ENCODE peak calls at places on chromosome 3, in four cellular contexts. R is pancreas, K is testis, D is PC-3. M is an unnamed sample.

GRCh38 chr3:117263735-117264134 is 554.2 kb downstream of the TUSC7 start:
- DNase-seq in R (no peak), K (no peak), D (no peak), M (no peak)

GRCh38 chr3:111739241-111739952 is 119.7 kb upstream of the PHLDB2 start:
- DNase-seq in R (peak; percentile 63), K (no peak), D (peak; percentile 96), M (no peak)

GRCh38 chr3:75737831-75738493 is 47.4 kb downstream of the ZNF717 start:
- DNase-seq in R (no peak), K (no peak), D (no peak), M (no peak)

GRCh38 chr3:110381992-110382391 is 689.6 kb upstream of the NECTIN3 start:
- DNase-seq in R (no peak), K (no peak), D (peak; percentile 27), M (no peak)

GRCh38 chr3:153641321-153641720 is 479.3 kb downstream of the RAP2B start:
- DNase-seq in R (no peak), K (no peak), D (no peak), M (no peak)

GRCh38 chr3:181253796-181254195 is 264.3 kb upstream of the DNAJC19 start:
- DNase-seq in R (no peak), K (no peak), D (no peak), M (no peak)

GRCh38 chr3:53493997-53494791 is at the start of gene CACNA1D:
- DNase-seq in R (peak; percentile 85), K (peak; percentile 48), D (no peak), M (no peak)

GRCh38 chr3:188631291-188632010 is 477.5 kb downstream of the LPP start:
- DNase-seq in R (no peak), K (no peak), D (peak; percentile 76), M (no peak)

GRCh38 chr3:13518516-13519351 is 30.2 kb upstream of the FBLN2 start:
- DNase-seq in R (peak; percentile 46), K (peak; percentile 83), D (no peak), M (no peak)

DNA sequence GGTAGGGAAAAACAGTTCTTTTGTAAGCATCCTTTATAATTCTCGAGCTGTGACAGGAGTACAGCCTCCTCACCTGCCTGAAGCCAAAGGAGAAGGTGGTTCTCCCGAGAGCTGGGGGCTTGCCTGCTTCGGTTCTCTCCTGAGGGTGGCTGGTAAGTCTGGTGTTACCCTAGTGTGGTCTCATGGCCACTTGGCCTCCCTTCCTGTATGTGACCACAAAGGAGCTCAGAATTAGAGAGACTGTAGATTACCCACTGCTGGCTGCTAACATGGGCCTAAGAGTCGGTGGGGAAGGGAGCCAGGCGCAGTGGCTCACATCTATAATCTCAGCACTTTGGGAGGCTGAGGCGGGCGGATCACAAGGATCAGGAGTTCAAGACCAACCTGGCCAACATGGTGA is 12.6 kb downstream of the PDHB start:
- DNase-seq in R (no peak), K (no peak), D (no peak), M (no peak)
- H3K27ac ChIP-seq in R (no peak overlapping the region), K (no peak overlapping the region), D (peak overlapping the region; percentile 84), M (no peak overlapping the region)

DNA sequence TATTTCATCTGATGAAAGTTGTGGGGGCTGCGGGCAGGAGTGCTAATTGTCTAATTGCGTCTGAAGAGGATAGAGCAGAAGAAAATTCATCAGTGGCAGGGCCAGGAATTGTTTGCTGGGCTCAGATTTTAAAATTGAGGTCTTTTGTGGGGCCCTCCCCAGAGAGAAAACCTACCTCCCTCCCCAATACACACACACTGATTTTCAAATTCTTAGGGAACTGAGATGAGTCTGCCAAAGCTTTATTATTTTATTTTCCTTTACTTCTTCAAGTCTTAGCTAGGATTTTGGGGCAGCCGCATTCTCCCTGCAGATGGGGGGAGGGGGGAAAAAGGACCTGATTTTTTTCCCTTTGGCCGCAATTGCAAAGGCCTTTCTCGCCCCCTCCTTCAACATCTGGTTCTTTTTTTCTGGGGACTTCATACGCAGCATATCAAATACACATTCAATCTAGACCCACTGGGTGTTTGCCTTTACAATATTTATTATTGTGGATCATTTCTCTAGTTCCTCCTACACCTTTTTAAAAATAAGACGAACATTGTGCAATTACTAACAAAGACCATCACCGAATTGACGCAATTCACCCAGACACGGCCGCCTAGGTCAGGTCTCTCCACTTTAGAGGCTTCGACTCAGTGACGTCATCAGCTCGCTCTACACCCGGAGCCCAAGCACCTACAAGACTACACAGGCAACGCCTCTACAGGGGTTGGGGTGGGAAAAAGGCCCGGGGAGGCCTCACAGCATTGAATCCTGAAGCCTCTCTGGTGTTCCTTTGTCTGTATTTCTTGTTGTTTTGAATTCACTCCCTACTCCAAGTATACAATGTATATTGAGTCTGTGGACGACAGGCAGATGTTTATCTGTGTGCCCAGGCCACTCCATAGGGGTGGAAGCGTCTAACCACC is 16.8 kb downstream of the ZIC4 start:
- DNase-seq in R (no peak), K (no peak), D (no peak), M (no peak)
- H3K4me1 ChIP-seq in R (peaks cover 6% of the 10 kb centered on the region), K (peaks cover 4% of the 10 kb centered on the region), D (no peaks in the 10 kb centered on the region), M (no peaks in the 10 kb centered on the region)

DNA sequence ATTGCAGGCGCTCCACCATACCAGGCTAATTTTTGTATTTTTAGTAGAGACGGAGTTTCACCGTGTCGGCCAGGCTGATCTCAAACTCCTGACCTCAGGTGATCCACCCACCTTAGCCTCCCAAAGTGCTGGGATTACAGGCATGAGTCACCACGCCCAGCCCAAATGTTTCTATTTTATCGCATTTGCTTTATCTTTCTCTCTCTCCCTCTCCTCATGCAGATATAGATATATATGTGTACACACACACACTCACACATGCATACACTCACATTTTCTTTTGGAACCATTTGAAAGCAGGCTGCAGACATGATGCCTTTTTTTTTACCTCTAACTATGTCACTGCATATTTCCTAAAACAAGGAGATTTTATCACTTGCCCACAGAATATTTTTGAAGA is 7.3 kb upstream of the MCCC1 start:
- DNase-seq in R (no peak), K (no peak), D (no peak), M (no peak)
- H3K9me3 ChIP-seq in R (no peaks in the 10 kb centered on the region), K (no peaks in the 10 kb centered on the region), D (no peaks in the 10 kb centered on the region), M (no peaks in the 10 kb centered on the region)

GRCh38 chr3:170765419-170766078 is 104.4 kb downstream of the RPL22L1 start:
- DNase-seq in R (no peak), K (no peak), D (no peak), M (no peak)
- H3K27ac ChIP-seq in R (no peak overlapping the region), K (no peak overlapping the region), D (no peak overlapping the region), M (peak overlapping the region; percentile 18)

GRCh38 chr3:18343809-18344208 is 81.3 kb downstream of the SATB1 start:
- DNase-seq in R (no peak), K (no peak), D (no peak), M (no peak)
- H3K4me1 ChIP-seq in R (no peaks in the 10 kb centered on the region), K (no peaks in the 10 kb centered on the region), D (no peaks in the 10 kb centered on the region), M (no peaks in the 10 kb centered on the region)

GRCh38 chr3:31550452-31551251 is 17.9 kb downstream of the STT3B start:
- DNase-seq in R (no peak), K (no peak), D (peak; percentile 64), M (no peak)

GRCh38 chr3:31552103-31552502 is 19.4 kb downstream of the STT3B start:
- DNase-seq in R (no peak), K (no peak), D (no peak), M (no peak)

GRCh38 chr3:31553258-31553657 is 20.5 kb downstream of the STT3B start:
- DNase-seq in R (no peak), K (no peak), D (no peak), M (no peak)

GRCh38 chr3:31559872-31560534 is 27.3 kb downstream of the STT3B start:
- DNase-seq in R (no peak), K (no peak), D (no peak), M (no peak)

DNA sequence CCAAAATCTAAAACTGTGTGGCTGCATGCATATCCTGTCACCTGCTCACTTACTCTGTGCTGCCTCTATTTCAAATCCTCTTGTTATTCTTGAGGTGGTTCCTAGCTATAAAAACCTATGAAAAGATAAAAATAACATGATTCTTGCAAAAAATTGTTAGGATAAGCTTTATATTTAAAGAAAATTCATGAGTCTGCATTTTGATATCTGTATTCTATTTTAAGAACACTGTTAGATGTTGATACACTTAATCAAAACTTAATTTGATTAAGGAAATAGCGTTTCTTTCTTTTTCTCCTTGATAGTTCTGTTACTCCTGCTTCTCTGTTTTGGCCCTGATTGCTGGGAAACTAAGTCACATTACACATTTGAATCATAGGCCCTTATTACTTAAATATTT is 22.5 kb downstream of the STT3B start:
- DNase-seq in R (no peak), K (no peak), D (no peak), M (no peak)
- H3K9me3 ChIP-seq in R (no peaks in the 10 kb centered on the region), K (no peaks in the 10 kb centered on the region), D (no peaks in the 10 kb centered on the region), M (peaks cover 5% of the 10 kb centered on the region)

GRCh38 chr3:161203485-161204098 is 17.5 kb upstream of the NMD3 start:
- DNase-seq in R (no peak), K (no peak), D (no peak), M (no peak)

DNA sequence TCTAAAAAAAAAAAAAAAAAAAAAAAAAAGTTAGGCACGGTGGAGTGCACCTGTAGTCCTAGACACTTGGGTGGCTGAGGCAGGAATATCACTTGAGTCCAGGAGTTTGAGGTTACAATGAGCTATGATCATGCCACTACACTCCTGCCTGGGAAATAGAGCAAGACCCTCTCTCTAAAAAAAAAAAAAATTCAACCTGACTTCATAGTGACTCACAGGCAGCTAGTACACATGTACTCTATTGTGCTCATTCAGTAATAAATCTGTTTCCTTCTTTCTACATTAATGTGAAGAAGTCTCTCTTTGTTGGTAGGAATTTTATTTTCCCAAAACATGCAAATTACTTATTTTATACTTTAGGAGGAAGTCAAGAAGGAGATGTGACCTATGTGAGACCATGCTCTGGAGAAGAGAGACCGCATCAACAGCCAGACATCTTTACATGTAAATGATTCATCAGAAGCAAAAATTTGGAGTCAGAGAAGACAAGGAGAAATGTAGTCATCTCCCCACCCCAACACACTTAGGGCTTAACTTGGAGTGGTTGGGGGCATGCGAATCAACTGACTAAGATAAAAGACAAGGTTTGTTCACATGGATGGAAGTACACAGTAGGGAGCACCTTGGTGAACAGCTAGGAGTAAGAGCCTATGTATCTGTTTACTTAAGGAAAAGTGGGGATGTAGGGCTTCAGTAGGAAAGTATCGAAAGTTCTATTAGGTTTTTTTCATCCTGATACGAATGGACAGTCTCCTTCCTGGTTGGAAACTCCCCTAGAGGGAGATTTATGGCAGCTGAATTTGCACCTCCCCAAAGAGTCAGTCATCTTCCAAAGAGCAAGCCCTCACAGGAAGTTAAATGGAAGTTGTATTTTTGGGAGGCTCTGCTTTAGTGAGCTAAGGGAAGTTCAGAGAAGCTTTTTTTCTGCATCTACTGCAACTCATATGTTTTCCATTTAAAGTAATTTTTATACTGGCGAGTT is 23.0 kb upstream of the NMD3 start:
- DNase-seq in R (no peak), K (no peak), D (peak; percentile 53), M (no peak)
- H3K27ac ChIP-seq in R (no peak overlapping the region), K (no peak overlapping the region), D (peak overlapping the region; percentile 45), M (no peak overlapping the region)

DNA sequence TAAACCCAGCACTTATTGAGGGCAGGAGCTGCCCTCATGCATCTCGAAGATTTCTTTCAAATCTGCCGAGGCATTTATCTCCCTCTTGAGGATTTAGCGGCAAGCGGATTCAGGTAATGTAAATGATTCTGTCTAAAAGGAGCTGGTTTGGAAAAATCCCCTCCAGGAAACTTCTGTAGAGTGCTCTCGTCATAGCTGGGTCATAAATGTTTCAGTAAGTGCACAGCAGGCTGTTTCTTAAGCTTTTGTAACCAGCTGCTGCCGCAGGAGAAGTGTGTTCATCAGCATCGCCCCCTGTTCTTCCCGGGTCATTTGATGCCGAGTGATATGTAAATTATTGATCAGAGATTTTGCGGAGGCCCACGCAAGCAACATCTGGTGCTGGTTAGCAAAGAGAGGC is 53.1 kb downstream of the DNASE1L3 start:
- DNase-seq in R (no peak), K (no peak), D (no peak), M (no peak)
- H3K4me1 ChIP-seq in R (peaks cover 14% of the 10 kb centered on the region), K (no peaks in the 10 kb centered on the region), D (peaks cover 22% of the 10 kb centered on the region), M (no peaks in the 10 kb centered on the region)